ENCODE peak calls at places on chromosome 6, in six cellular contexts. O is HCT116, B is upper lobe of left lung, C is bronchial epithelial cell, S is AG04450, I is fibroblast of pulmonary artery. A is an unnamed sample.

GRCh38 chr6:9250852-9251251 is 815.5 kb upstream of the SLC35B3 start:
- DNase-seq in O (peak; percentile 63), B (no peak), C (peak; percentile 66), S (peak; percentile 8), I (peak; percentile 70), A (peak; percentile 62)

GRCh38 chr6:143536866-143537691 is 25.6 kb upstream of the FUCA2 start:
- DNase-seq in O (peak; percentile 41), B (peak; percentile 92), C (peak; percentile 40), S (no peak), I (peak; percentile 49), A (peak; percentile 46)

GRCh38 chr6:167870321-167870720 is 43.6 kb downstream of the AFDN start:
- DNase-seq in O (no peak), B (no peak), C (no peak), S (no peak), I (peak; percentile 31), A (no peak)

GRCh38 chr6:84867521-84867920 is 103.1 kb upstream of the TBX18 start:
- DNase-seq in O (no peak), B (no peak), C (peak; percentile 83), S (no peak), I (peak; percentile 85), A (peak; percentile 60)

GRCh38 chr6:142692942-142693341 is 252.0 kb downstream of the HIVEP2 start:
- DNase-seq in O (peak; percentile 41), B (no peak), C (peak; percentile 50), S (peak; percentile 74), I (peak; percentile 92), A (peak; percentile 96)

GRCh38 chr6:33602180-33602579 is 18.9 kb upstream of the ITPR3 start:
- DNase-seq in O (no peak), B (no peak), C (no peak), S (no peak), I (no peak), A (no peak)

GRCh38 chr6:50007821-50008220 is 14.0 kb downstream of the DEFB110 start:
- DNase-seq in O (no peak), B (no peak), C (peak; percentile 94), S (no peak), I (no peak), A (no peak)

GRCh38 chr6:162627362-162627761 is 100.2 kb downstream of the PRKN start:
- DNase-seq in O (no peak), B (no peak), C (no peak), S (no peak), I (no peak), A (no peak)

GRCh38 chr6:162178666-162179065 is 548.9 kb downstream of the PRKN start:
- DNase-seq in O (no peak), B (peak; percentile 12), C (no peak), S (no peak), I (no peak), A (no peak)

GRCh38 chr6:133767571-133767970 is 121.3 kb upstream of the TCF21 start:
- DNase-seq in O (no peak), B (no peak), C (peak; percentile 79), S (no peak), I (no peak), A (peak; percentile 68)

GRCh38 chr6:16276991-16277981 is 38.9 kb downstream of the GMPR start:
- DNase-seq in O (peak; percentile 83), B (no peak), C (peak; percentile 90), S (peak; percentile 55), I (peak; percentile 89), A (peak; percentile 83)

GRCh38 chr6:85344996-85345395 is 104.9 kb upstream of the NT5E start:
- DNase-seq in O (no peak), B (no peak), C (peak; percentile 94), S (no peak), I (no peak), A (no peak)

GRCh38 chr6:116157391-116157790 is 31.5 kb upstream of the COL10A1 start:
- DNase-seq in O (no peak), B (no peak), C (no peak), S (no peak), I (no peak), A (no peak)

GRCh38 chr6:21001736-21002135 is 467.5 kb downstream of the CDKAL1 start:
- DNase-seq in O (no peak), B (no peak), C (peak; percentile 75), S (no peak), I (peak; percentile 23), A (peak; percentile 73)

GRCh38 chr6:133764813-133765208 is 124.1 kb upstream of the TCF21 start:
- DNase-seq in O (no peak), B (no peak), C (no peak), S (no peak), I (no peak), A (no peak)

GRCh38 chr6:113073611-113074191 is 726.6 kb downstream of the RFPL4B start:
- DNase-seq in O (no peak), B (no peak), C (peak; percentile 26), S (no peak), I (peak; percentile 64), A (peak; percentile 77)

GRCh38 chr6:6772751-6773150 is 184.2 kb downstream of the LY86 start:
- DNase-seq in O (no peak), B (no peak), C (no peak), S (no peak), I (no peak), A (no peak)

GRCh38 chr6:150236114-150236513 is 93.3 kb downstream of the PPP1R14C start:
- DNase-seq in O (no peak), B (no peak), C (no peak), S (no peak), I (no peak), A (no peak)

GRCh38 chr6:157669747-157670216 is 153.3 kb upstream of the SNX9 start:
- DNase-seq in O (no peak), B (peak; percentile 88), C (peak; percentile 37), S (peak; percentile 37), I (peak; percentile 81), A (peak; percentile 89)

GRCh38 chr6:115091461-115091860 is 748.6 kb upstream of the HS3ST5 start:
- DNase-seq in O (no peak), B (no peak), C (peak; percentile 24), S (no peak), I (no peak), A (no peak)

GRCh38 chr6:127481628-127482027 is 22.4 kb upstream of the KIAA0408 start:
- DNase-seq in O (no peak), B (no peak), C (peak; percentile 79), S (no peak), I (peak; percentile 73), A (peak; percentile 81)

GRCh38 chr6:158358450-158359077 is 46.3 kb downstream of the TULP4 start:
- DNase-seq in O (no peak), B (no peak), C (no peak), S (no peak), I (no peak), A (no peak)

GRCh38 chr6:56416247-56416646 is 168.9 kb upstream of the COL21A1 start:
- DNase-seq in O (no peak), B (no peak), C (no peak), S (no peak), I (no peak), A (peak; percentile 83)

GRCh38 chr6:167467282-167467681 is 142.4 kb downstream of the TTLL2 start:
- DNase-seq in O (no peak), B (no peak), C (no peak), S (no peak), I (no peak), A (no peak)

GRCh38 chr6:125102411-125102810 is 51.2 kb upstream of the TPD52L1 start:
- DNase-seq in O (no peak), B (no peak), C (no peak), S (no peak), I (peak; percentile 63), A (no peak)

GRCh38 chr6:53805725-53806124 is 10.9 kb downstream of the LRRC1 start:
- DNase-seq in O (no peak), B (peak; percentile 29), C (no peak), S (no peak), I (no peak), A (no peak)

GRCh38 chr6:99187429-99187828 is 162.0 kb downstream of the FAXC start:
- DNase-seq in O (no peak), B (no peak), C (peak; percentile 77), S (no peak), I (no peak), A (no peak)

GRCh38 chr6:32170294-32170693 is 5.6 kb downstream of the AGPAT1 start:
- DNase-seq in O (no peak), B (no peak), C (no peak), S (no peak), I (no peak), A (no peak)

GRCh38 chr6:39882567-39882953 is 51.7 kb downstream of the MOCS1 start:
- DNase-seq in O (no peak), B (no peak), C (no peak), S (peak; percentile 96), I (peak; percentile 98), A (peak; percentile 99)

GRCh38 chr6:5997420-5998093 is 9.2 kb downstream of the NRN1 start:
- DNase-seq in O (no peak), B (peak; percentile 87), C (no peak), S (no peak), I (no peak), A (no peak)

GRCh38 chr6:168219167-168219566 is 100.4 kb downstream of the DACT2 start:
- DNase-seq in O (no peak), B (no peak), C (no peak), S (no peak), I (peak; percentile 68), A (peak; percentile 94)

GRCh38 chr6:34730006-34730405 is 27.3 kb upstream of the SNRPC start:
- DNase-seq in O (no peak), B (no peak), C (no peak), S (no peak), I (no peak), A (peak; percentile 27)

GRCh38 chr6:18076231-18076630 is 46.2 kb downstream of the NHLRC1 start:
- DNase-seq in O (no peak), B (no peak), C (no peak), S (no peak), I (no peak), A (no peak)

GRCh38 chr6:44627091-44627878 is 239.8 kb downstream of the CDC5L start:
- DNase-seq in O (no peak), B (peak; percentile 72), C (no peak), S (no peak), I (no peak), A (no peak)
- TF ChIP-seq CTCF in O (no peak), B (no peak), C (no peak), S (no peak), I (no peak), A (no peak)

GRCh38 chr6:3755637-3756515 is 4.4 kb upstream of the PXDC1 start:
- DNase-seq in O (no peak), B (no peak), C (no peak), S (no peak), I (no peak), A (no peak)
- H3K4me3 ChIP-seq in O (no peak overlapping the region), B (no peak overlapping the region), C (no peak overlapping the region), S (no peak overlapping the region), I (no peak overlapping the region), A (no peak overlapping the region)

DNA sequence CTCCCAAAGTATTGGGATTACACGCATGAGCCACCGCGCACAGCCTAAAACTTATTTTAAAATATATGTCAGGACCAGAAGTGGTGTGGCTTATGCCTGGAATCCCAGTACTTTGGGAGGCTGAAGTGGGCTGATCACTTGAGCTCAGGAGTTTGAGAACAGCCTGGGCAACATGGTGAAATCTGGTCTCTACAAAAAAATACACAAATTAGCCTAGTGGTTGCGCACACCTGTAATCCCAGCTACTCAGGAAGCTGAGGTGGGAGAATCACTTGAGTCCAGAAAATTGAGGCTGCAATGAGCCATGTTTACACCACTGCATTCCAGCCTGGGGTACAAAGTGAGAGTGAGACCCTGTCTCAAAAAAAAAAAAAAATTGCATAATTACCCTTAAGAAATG is 13.7 kb downstream of the PXT1 start:
- DNase-seq in O (no peak), B (no peak), C (no peak), S (no peak), I (no peak), A (no peak)
- TF ChIP-seq CTCF in O (peak; percentile 31), B (peak; percentile 53), C (peak; percentile 16), S (no peak), I (peak; percentile 26), A (peak; percentile 22)

GRCh38 chr6:108948252-108948651 is 100.0 kb downstream of the ARMC2 start:
- DNase-seq in O (no peak), B (no peak), C (peak; percentile 84), S (no peak), I (no peak), A (no peak)
- H3K4me3 ChIP-seq in O (no peak overlapping the region), B (no peak overlapping the region), C (peak overlapping the region; percentile 12), S (no peak overlapping the region), I (no peak overlapping the region), A (no peak overlapping the region)

A was measured in fibroblast of the aortic adventitia.